ENCODE peak calls at places on chromosomes 12 and 14, in ten cellular contexts. One of them, this sample, is unnamed.

GRCh38 chr12:121162384-121162783 is 29.7 kb downstream of the P2RX7 start:
- DNase-seq in SJSA1: no peak
- DNase-seq in skeletal muscle cell: no peak
- DNase-seq in progenitor cell of endocrine pancreas: no peak
- DNase-seq in activated naive CD8-positive, alpha-beta T cell treated with anti-CD3 and anti-CD28 coated beads, Interleukin-2, amount 50 U/mL, for 24 hours: no peak
- DNase-seq in mesendoderm: no peak
- DNase-seq in AG04450: no peak
- DNase-seq in fibroblast of the conjunctiva: no peak
- DNase-seq in sigmoid colon: no peak
- DNase-seq in transverse colon: no peak
- DNase-seq in this sample: no peak

GRCh38 chr12:25017336-25017735 is 68.4 kb upstream of the BCAT1 start:
- DNase-seq in transverse colon: no peak
- DNase-seq in AG04450: no peak
- DNase-seq in SJSA1: peak; percentile 16
- DNase-seq in activated naive CD8-positive, alpha-beta T cell treated with anti-CD3 and anti-CD28 coated beads, Interleukin-2, amount 50 U/mL, for 24 hours: no peak
- DNase-seq in fibroblast of the conjunctiva: no peak
- DNase-seq in sigmoid colon: no peak
- DNase-seq in progenitor cell of endocrine pancreas: no peak
- DNase-seq in mesendoderm: no peak
- DNase-seq in skeletal muscle cell: no peak
- DNase-seq in this sample: no peak

GRCh38 chr12:10252201-10252600 is 39.5 kb downstream of the GABARAPL1 start:
- DNase-seq in mesendoderm: no peak
- DNase-seq in activated naive CD8-positive, alpha-beta T cell treated with anti-CD3 and anti-CD28 coated beads, Interleukin-2, amount 50 U/mL, for 24 hours: no peak
- DNase-seq in skeletal muscle cell: no peak
- DNase-seq in fibroblast of the conjunctiva: no peak
- DNase-seq in SJSA1: no peak
- DNase-seq in transverse colon: no peak
- DNase-seq in AG04450: no peak
- DNase-seq in sigmoid colon: no peak
- DNase-seq in progenitor cell of endocrine pancreas: no peak
- DNase-seq in this sample: no peak

GRCh38 chr14:22822619-22823551 is 6.8 kb upstream of the MRPL52 start:
- DNase-seq in skeletal muscle cell: peak; percentile 58
- DNase-seq in SJSA1: peak; percentile 69
- DNase-seq in AG04450: peak; percentile 62
- DNase-seq in mesendoderm: peak; percentile 99
- DNase-seq in transverse colon: peak; percentile 81
- DNase-seq in activated naive CD8-positive, alpha-beta T cell treated with anti-CD3 and anti-CD28 coated beads, Interleukin-2, amount 50 U/mL, for 24 hours: peak; percentile 74
- DNase-seq in progenitor cell of endocrine pancreas: peak; percentile 77
- DNase-seq in fibroblast of the conjunctiva: peak; percentile 90
- DNase-seq in sigmoid colon: peak; percentile 90
- DNase-seq in this sample: peak; percentile 97

GRCh38 chr14:51396222-51396815 is 156.3 kb downstream of the TMX1 start:
- DNase-seq in sigmoid colon: peak; percentile 78
- DNase-seq in transverse colon: peak; percentile 13
- DNase-seq in progenitor cell of endocrine pancreas: no peak
- DNase-seq in skeletal muscle cell: peak; percentile 96
- DNase-seq in SJSA1: peak; percentile 87
- DNase-seq in fibroblast of the conjunctiva: peak; percentile 72
- DNase-seq in mesendoderm: no peak
- DNase-seq in activated naive CD8-positive, alpha-beta T cell treated with anti-CD3 and anti-CD28 coated beads, Interleukin-2, amount 50 U/mL, for 24 hours: no peak
- DNase-seq in AG04450: peak; percentile 91
- DNase-seq in this sample: no peak

GRCh38 chr12:100168562-100168961 is 25.9 kb upstream of the BLTP3B start:
- DNase-seq in sigmoid colon: no peak
- DNase-seq in AG04450: no peak
- DNase-seq in transverse colon: no peak
- DNase-seq in progenitor cell of endocrine pancreas: no peak
- DNase-seq in skeletal muscle cell: no peak
- DNase-seq in fibroblast of the conjunctiva: no peak
- DNase-seq in activated naive CD8-positive, alpha-beta T cell treated with anti-CD3 and anti-CD28 coated beads, Interleukin-2, amount 50 U/mL, for 24 hours: no peak
- DNase-seq in mesendoderm: no peak
- DNase-seq in SJSA1: no peak
- DNase-seq in this sample: peak; percentile 39

GRCh38 chr14:65238456-65238855 is 136.1 kb upstream of the MAX start:
- DNase-seq in progenitor cell of endocrine pancreas: no peak
- DNase-seq in AG04450: peak; percentile 66
- DNase-seq in activated naive CD8-positive, alpha-beta T cell treated with anti-CD3 and anti-CD28 coated beads, Interleukin-2, amount 50 U/mL, for 24 hours: no peak
- DNase-seq in sigmoid colon: no peak
- DNase-seq in mesendoderm: peak; percentile 82
- DNase-seq in skeletal muscle cell: peak; percentile 87
- DNase-seq in transverse colon: no peak
- DNase-seq in SJSA1: peak; percentile 86
- DNase-seq in fibroblast of the conjunctiva: no peak
- DNase-seq in this sample: peak; percentile 46

GRCh38 chr14:57085801-57086200 is 182.9 kb downstream of the EXOC5 start:
- DNase-seq in progenitor cell of endocrine pancreas: no peak
- DNase-seq in fibroblast of the conjunctiva: no peak
- DNase-seq in transverse colon: no peak
- DNase-seq in skeletal muscle cell: no peak
- DNase-seq in mesendoderm: no peak
- DNase-seq in activated naive CD8-positive, alpha-beta T cell treated with anti-CD3 and anti-CD28 coated beads, Interleukin-2, amount 50 U/mL, for 24 hours: no peak
- DNase-seq in sigmoid colon: no peak
- DNase-seq in SJSA1: no peak
- DNase-seq in AG04450: no peak
- DNase-seq in this sample: no peak

GRCh38 chr12:49909328-49909727 is 5.6 kb upstream of the FAIM2 start:
- DNase-seq in activated naive CD8-positive, alpha-beta T cell treated with anti-CD3 and anti-CD28 coated beads, Interleukin-2, amount 50 U/mL, for 24 hours: no peak
- DNase-seq in mesendoderm: no peak
- DNase-seq in SJSA1: no peak
- DNase-seq in sigmoid colon: no peak
- DNase-seq in progenitor cell of endocrine pancreas: no peak
- DNase-seq in AG04450: no peak
- DNase-seq in skeletal muscle cell: no peak
- DNase-seq in fibroblast of the conjunctiva: no peak
- DNase-seq in transverse colon: no peak
- DNase-seq in this sample: no peak

GRCh38 chr14:102187044-102187443 is 47.3 kb downstream of the WDR20 start:
- DNase-seq in fibroblast of the conjunctiva: peak; percentile 73
- DNase-seq in AG04450: peak; percentile 29
- DNase-seq in SJSA1: peak; percentile 48
- DNase-seq in progenitor cell of endocrine pancreas: no peak
- DNase-seq in activated naive CD8-positive, alpha-beta T cell treated with anti-CD3 and anti-CD28 coated beads, Interleukin-2, amount 50 U/mL, for 24 hours: no peak
- DNase-seq in mesendoderm: no peak
- DNase-seq in sigmoid colon: peak; percentile 56
- DNase-seq in skeletal muscle cell: peak; percentile 51
- DNase-seq in transverse colon: no peak
- DNase-seq in this sample: no peak

GRCh38 chr12:6608592-6609311 is 1.6 kb upstream of the CHD4 start:
- DNase-seq in mesendoderm: peak; percentile 60
- DNase-seq in fibroblast of the conjunctiva: no peak
- DNase-seq in AG04450: no peak
- DNase-seq in SJSA1: no peak
- DNase-seq in transverse colon: no peak
- DNase-seq in progenitor cell of endocrine pancreas: no peak
- DNase-seq in activated naive CD8-positive, alpha-beta T cell treated with anti-CD3 and anti-CD28 coated beads, Interleukin-2, amount 50 U/mL, for 24 hours: no peak
- DNase-seq in skeletal muscle cell: no peak
- DNase-seq in sigmoid colon: peak; percentile 81
- DNase-seq in this sample: peak; percentile 39

GRCh38 chr12:48000878-48001321 is 3.4 kb downstream of the COL2A1 start:
- DNase-seq in fibroblast of the conjunctiva: no peak
- DNase-seq in sigmoid colon: peak; percentile 59
- DNase-seq in skeletal muscle cell: no peak
- DNase-seq in activated naive CD8-positive, alpha-beta T cell treated with anti-CD3 and anti-CD28 coated beads, Interleukin-2, amount 50 U/mL, for 24 hours: no peak
- DNase-seq in progenitor cell of endocrine pancreas: no peak
- DNase-seq in AG04450: no peak
- DNase-seq in mesendoderm: peak; percentile 90
- DNase-seq in SJSA1: peak; percentile 9
- DNase-seq in transverse colon: no peak
- DNase-seq in this sample: peak; percentile 94

GRCh38 chr12:100554608-100555077 is 18.8 kb upstream of the GAS2L3 start:
- DNase-seq in fibroblast of the conjunctiva: peak; percentile 86
- DNase-seq in mesendoderm: peak; percentile 94
- DNase-seq in AG04450: peak; percentile 72
- DNase-seq in SJSA1: peak; percentile 72
- DNase-seq in activated naive CD8-positive, alpha-beta T cell treated with anti-CD3 and anti-CD28 coated beads, Interleukin-2, amount 50 U/mL, for 24 hours: no peak
- DNase-seq in skeletal muscle cell: peak; percentile 64
- DNase-seq in transverse colon: no peak
- DNase-seq in sigmoid colon: no peak
- DNase-seq in progenitor cell of endocrine pancreas: peak; percentile 27
- DNase-seq in this sample: peak; percentile 81

GRCh38 chr14:96357216-96357615 is 5.9 kb downstream of the ATG2B start:
- DNase-seq in fibroblast of the conjunctiva: no peak
- DNase-seq in activated naive CD8-positive, alpha-beta T cell treated with anti-CD3 and anti-CD28 coated beads, Interleukin-2, amount 50 U/mL, for 24 hours: no peak
- DNase-seq in AG04450: no peak
- DNase-seq in SJSA1: no peak
- DNase-seq in transverse colon: no peak
- DNase-seq in mesendoderm: no peak
- DNase-seq in sigmoid colon: no peak
- DNase-seq in skeletal muscle cell: no peak
- DNase-seq in progenitor cell of endocrine pancreas: no peak
- DNase-seq in this sample: no peak

GRCh38 chr14:41362134-41362533 is 244.5 kb upstream of the LRFN5 start:
- DNase-seq in AG04450: no peak
- DNase-seq in activated naive CD8-positive, alpha-beta T cell treated with anti-CD3 and anti-CD28 coated beads, Interleukin-2, amount 50 U/mL, for 24 hours: no peak
- DNase-seq in fibroblast of the conjunctiva: no peak
- DNase-seq in transverse colon: no peak
- DNase-seq in skeletal muscle cell: no peak
- DNase-seq in mesendoderm: peak; percentile 29
- DNase-seq in SJSA1: no peak
- DNase-seq in sigmoid colon: no peak
- DNase-seq in progenitor cell of endocrine pancreas: no peak
- DNase-seq in this sample: no peak

GRCh38 chr14:106207316-106207715 is 680.9 kb downstream of the TMEM121 start:
- DNase-seq in sigmoid colon: no peak
- DNase-seq in fibroblast of the conjunctiva: no peak
- DNase-seq in mesendoderm: no peak
- DNase-seq in progenitor cell of endocrine pancreas: no peak
- DNase-seq in AG04450: no peak
- DNase-seq in activated naive CD8-positive, alpha-beta T cell treated with anti-CD3 and anti-CD28 coated beads, Interleukin-2, amount 50 U/mL, for 24 hours: no peak
- DNase-seq in transverse colon: no peak
- DNase-seq in skeletal muscle cell: no peak
- DNase-seq in SJSA1: no peak
- DNase-seq in this sample: no peak

GRCh38 chr14:78119440-78119839 is 50.7 kb upstream of the NRXN3 start:
- DNase-seq in skeletal muscle cell: no peak
- DNase-seq in AG04450: no peak
- DNase-seq in progenitor cell of endocrine pancreas: no peak
- DNase-seq in sigmoid colon: no peak
- DNase-seq in fibroblast of the conjunctiva: no peak
- DNase-seq in mesendoderm: no peak
- DNase-seq in activated naive CD8-positive, alpha-beta T cell treated with anti-CD3 and anti-CD28 coated beads, Interleukin-2, amount 50 U/mL, for 24 hours: no peak
- DNase-seq in SJSA1: no peak
- DNase-seq in transverse colon: no peak
- DNase-seq in this sample: no peak

GRCh38 chr14:68522510-68523325 is 270.1 kb downstream of the ZFP36L1 start:
- DNase-seq in skeletal muscle cell: no peak
- DNase-seq in sigmoid colon: no peak
- DNase-seq in SJSA1: no peak
- DNase-seq in progenitor cell of endocrine pancreas: no peak
- DNase-seq in activated naive CD8-positive, alpha-beta T cell treated with anti-CD3 and anti-CD28 coated beads, Interleukin-2, amount 50 U/mL, for 24 hours: no peak
- DNase-seq in AG04450: no peak
- DNase-seq in mesendoderm: peak; percentile 26
- DNase-seq in fibroblast of the conjunctiva: peak; percentile 67
- DNase-seq in transverse colon: no peak
- DNase-seq in this sample: peak; percentile 51